ENCODE peak calls at places on chromosomes 1 and 21, in five cellular contexts. U, A, E, R and J are unnamed samples. For H3K4me1, the result is how much of the 10 kb centered on the place peaks cover.

GRCh38 chr1:96075704-96076455 is 645.7 kb upstream of the PTBP2 start:
- DNase-seq in U (peak), A (no peak), E (no peak), R (no peak), J (no peak)

GRCh38 chr1:40798366-40799310 is 15.1 kb downstream of the KCNQ4 start:
- DNase-seq in U (no peak), A (no peak), E (no peak), R (no peak), J (no peak)

GRCh38 chr1:27891196-27891889 is 19.0 kb downstream of the THEMIS2 start:
- DNase-seq in U (no peak), A (no peak), E (peak), R (no peak), J (no peak)

GRCh38 chr1:11967028-11967547 is 13.2 kb upstream of the MFN2 start:
- DNase-seq in U (peak), A (peak), E (peak), R (peak), J (no peak)

GRCh38 chr1:92399076-92399475 is 87.6 kb downstream of the GFI1 start:
- DNase-seq in U (no peak), A (no peak), E (peak), R (no peak), J (no peak)

GRCh38 chr1:100494393-100495084 is 43.4 kb upstream of the GPR88 start:
- DNase-seq in U (no peak), A (no peak), E (no peak), R (peak), J (peak)

GRCh38 chr1:157487430-157487829 is 64.9 kb downstream of the FCRL5 start:
- DNase-seq in U (no peak), A (no peak), E (no peak), R (no peak), J (no peak)

GRCh38 chr21:21605502-21605901 is 607.3 kb downstream of the NCAM2 start:
- DNase-seq in U (peak), A (no peak), E (no peak), R (no peak), J (no peak)

GRCh38 chr1:210448293-210448892 is 119.7 kb downstream of the HHAT start:
- DNase-seq in U (peak), A (peak), E (no peak), R (peak), J (peak)

GRCh38 chr1:2786329-2787162 is 14.9 kb downstream of the TTC34 start:
- DNase-seq in U (no peak), A (peak), E (no peak), R (no peak), J (no peak)

GRCh38 chr1:31667065-31667785 is 22.5 kb upstream of the PEF1 start:
- DNase-seq in U (no peak), A (no peak), E (no peak), R (no peak), J (no peak)

GRCh38 chr1:89312572-89312971 is 39.9 kb upstream of the GBP5 start:
- DNase-seq in U (no peak), A (no peak), E (no peak), R (no peak), J (no peak)

GRCh38 chr1:158362501-158362900 is 8.8 kb downstream of the CD1E start:
- DNase-seq in U (no peak), A (no peak), E (no peak), R (no peak), J (no peak)

GRCh38 chr21:30717105-30717504 is 1.5 kb downstream of the KRTAP21-3 start:
- DNase-seq in U (no peak), A (no peak), E (no peak), R (no peak), J (peak)

GRCh38 chr21:27201197-27201596 is 234.3 kb upstream of the ADAMTS5 start:
- DNase-seq in U (peak), A (no peak), E (no peak), R (no peak), J (peak)

GRCh38 chr1:228455715-228456114 is 31.5 kb upstream of the RNF187 start:
- DNase-seq in U (peak), A (no peak), E (no peak), R (no peak), J (no peak)

GRCh38 chr1:20409971-20410370 is 76.0 kb downstream of the CAMK2N1 start:
- DNase-seq in U (no peak), A (no peak), E (no peak), R (no peak), J (no peak)

GRCh38 chr1:40769815-40770214 is 13.8 kb upstream of the KCNQ4 start:
- DNase-seq in U (no peak), A (no peak), E (no peak), R (no peak), J (no peak)

GRCh38 chr1:223216482-223217205 is 73.6 kb upstream of the TLR5 start:
- DNase-seq in U (no peak), A (peak), E (no peak), R (no peak), J (no peak)

GRCh38 chr1:114715952-114716303 is 643 bp downstream of the NRAS start:
- DNase-seq in U (no peak), A (no peak), E (no peak), R (no peak), J (peak)

GRCh38 chr1:3026581-3027511 is 5.6 kb downstream of the ACTRT2 start:
- DNase-seq in U (no peak), A (no peak), E (no peak), R (no peak), J (no peak)

GRCh38 chr1:20337581-20337980 is 46.9 kb downstream of the VWA5B1 start:
- DNase-seq in U (no peak), A (no peak), E (no peak), R (no peak), J (no peak)

GRCh38 chr1:59554011-59554673 is 257.2 kb downstream of the FGGY start:
- DNase-seq in U (no peak), A (no peak), E (no peak), R (no peak), J (no peak)

GRCh38 chr1:98870959-98871903 is 133.4 kb downstream of the PLPPR5 start:
- DNase-seq in U (no peak), A (no peak), E (peak), R (no peak), J (peak)

GRCh38 chr1:10007161-10007560 is 10.1 kb downstream of the RBP7 start:
- DNase-seq in U (no peak), A (no peak), E (no peak), R (no peak), J (no peak)

GRCh38 chr1:15008783-15009709 is 144.5 kb upstream of the TMEM51 start:
- DNase-seq in U (no peak), A (no peak), E (no peak), R (no peak), J (peak)

GRCh38 chr1:37765937-37766664 is 1.2 kb upstream of the EPHA10 start:
- DNase-seq in U (no peak), A (peak), E (no peak), R (no peak), J (no peak)

GRCh38 chr1:172630868-172631267 is 28.0 kb upstream of the FASLG start:
- DNase-seq in U (no peak), A (no peak), E (no peak), R (peak), J (peak)

GRCh38 chr21:33964706-33965325 is 49.2 kb upstream of the ATP5PO start:
- DNase-seq in U (no peak), A (no peak), E (no peak), R (no peak), J (peak)

GRCh38 chr21:36065497-36066036 is 4.3 kb upstream of the CBR1 start:
- DNase-seq in U (peak), A (no peak), E (no peak), R (peak), J (peak)

GRCh38 chr1:234486858-234487830 is 8.2 kb upstream of the TARBP1 start:
- DNase-seq in U (peak), A (no peak), E (no peak), R (peak), J (peak)

GRCh38 chr21:33850401-33850800 is 65.2 kb downstream of the ATP5PO start:
- DNase-seq in U (no peak), A (no peak), E (no peak), R (no peak), J (no peak)

GRCh38 chr21:45397381-45397780 is 7.6 kb upstream of the COL18A1 start:
- DNase-seq in U (no peak), A (no peak), E (no peak), R (no peak), J (no peak)

GRCh38 chr1:96366516-96366915 is 355.1 kb upstream of the PTBP2 start:
- DNase-seq in U (no peak), A (no peak), E (no peak), R (no peak), J (no peak)

GRCh38 chr1:204477036-204477740 is 17.4 kb downstream of the PIK3C2B start:
- DNase-seq in U (no peak), A (no peak), E (no peak), R (no peak), J (peak)

GRCh38 chr1:204478166-204478899 is 16.3 kb downstream of the PIK3C2B start:
- DNase-seq in U (no peak), A (no peak), E (no peak), R (no peak), J (no peak)

GRCh38 chr1:204479387-204480136 is 15.0 kb downstream of the PIK3C2B start:
- DNase-seq in U (no peak), A (no peak), E (no peak), R (no peak), J (no peak)

GRCh38 chr1:204480515-204480914 is 14.1 kb downstream of the PIK3C2B start:
- DNase-seq in U (no peak), A (peak), E (no peak), R (no peak), J (no peak)

DNA sequence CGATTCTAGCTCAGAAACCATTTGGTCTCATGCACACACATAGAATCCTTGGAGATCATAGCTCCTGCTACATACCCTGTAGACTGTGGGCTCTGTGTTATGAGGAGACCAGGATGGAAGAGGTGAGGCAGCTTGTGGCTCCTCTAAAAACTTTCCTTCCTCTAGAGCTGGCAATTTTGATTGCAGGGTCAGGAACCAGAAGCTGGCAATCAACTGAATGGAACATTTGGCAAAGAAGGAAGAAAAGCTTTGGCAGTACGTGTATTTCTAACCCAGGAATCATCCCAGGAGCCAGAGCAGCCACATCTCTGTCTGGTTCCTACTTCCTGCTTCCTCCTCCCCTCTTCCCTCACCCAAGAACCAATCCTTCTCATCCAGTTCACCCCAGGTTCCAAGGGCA is 15.7 kb downstream of the PIK3C2B start:
- DNase-seq in U (no peak), A (no peak), E (no peak), R (no peak), J (no peak)
- H3K4me1 ChIP-seq in U (under half), A (under half), E (under half), R (under half), J (under half)

DNA sequence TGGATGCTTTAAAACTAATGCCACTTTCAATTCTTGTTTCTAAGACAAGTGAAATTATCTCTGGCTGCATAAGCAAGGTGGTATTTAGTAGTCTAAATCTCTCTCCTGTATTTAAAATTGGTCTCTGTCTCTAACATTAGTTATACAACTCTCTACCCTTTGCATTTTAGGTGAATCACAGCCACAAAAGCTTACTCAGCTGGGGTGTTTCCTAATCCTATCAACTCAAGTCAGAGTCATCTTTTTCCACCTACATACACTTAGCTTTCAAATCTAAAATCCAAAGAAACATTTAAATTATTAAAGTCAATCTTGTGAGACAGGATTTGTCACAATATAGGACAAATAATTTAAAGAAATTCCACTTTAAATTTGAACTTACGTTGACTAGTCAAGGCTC is 255.1 kb upstream of the CXADR start:
- DNase-seq in U (peak), A (no peak), E (no peak), R (no peak), J (peak)
- H3K9ac ChIP-seq in U (no peak), A (no peak), E (no peak), R (no peak), J (no peak)

DNA sequence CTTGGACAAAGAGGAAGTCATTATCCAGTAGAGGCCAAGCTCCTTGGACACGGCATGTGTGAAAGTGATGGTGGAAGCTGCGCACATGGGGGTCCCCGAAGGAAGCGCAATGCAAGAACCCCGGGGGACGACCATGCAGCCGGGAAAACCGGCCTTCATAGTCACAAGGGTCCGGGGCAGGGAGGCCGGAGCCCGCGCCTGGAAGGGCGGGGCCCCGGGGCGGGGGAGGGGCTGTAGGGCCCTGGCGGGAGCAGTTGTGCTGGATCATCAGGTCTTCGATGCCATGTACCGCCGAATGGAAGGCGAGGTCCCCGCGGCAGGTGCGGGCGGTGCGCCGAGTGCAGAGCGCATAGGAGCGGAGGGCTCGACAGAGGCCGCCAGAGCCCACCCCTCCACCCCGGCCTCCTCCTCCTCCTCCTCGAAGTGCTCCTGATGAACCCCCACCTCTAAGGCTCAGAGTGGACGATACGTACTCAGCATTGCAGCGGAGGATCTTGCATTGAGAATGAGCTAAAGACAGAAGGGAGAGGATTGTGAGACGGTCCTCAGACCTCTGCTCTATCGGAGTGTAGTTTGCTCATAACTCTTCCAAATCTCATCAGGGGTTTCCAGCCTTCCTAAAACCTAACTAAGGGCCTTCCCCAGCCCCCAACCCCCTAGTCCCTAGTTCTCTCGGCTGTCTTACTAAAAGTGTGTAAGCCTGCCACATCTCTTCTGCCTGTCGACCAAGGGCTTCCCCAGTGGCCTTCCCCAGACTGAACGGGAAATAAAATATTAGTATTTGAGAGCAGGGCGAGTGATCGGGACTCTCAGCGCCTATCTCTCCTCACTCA is 2.1 kb downstream of the HJV start:
- DNase-seq in U (no peak), A (peak), E (no peak), R (no peak), J (no peak)
- TF ChIP-seq EZH2 in U (no peak), A (no peak), E (no peak), R (no peak), J (no peak)

DNA sequence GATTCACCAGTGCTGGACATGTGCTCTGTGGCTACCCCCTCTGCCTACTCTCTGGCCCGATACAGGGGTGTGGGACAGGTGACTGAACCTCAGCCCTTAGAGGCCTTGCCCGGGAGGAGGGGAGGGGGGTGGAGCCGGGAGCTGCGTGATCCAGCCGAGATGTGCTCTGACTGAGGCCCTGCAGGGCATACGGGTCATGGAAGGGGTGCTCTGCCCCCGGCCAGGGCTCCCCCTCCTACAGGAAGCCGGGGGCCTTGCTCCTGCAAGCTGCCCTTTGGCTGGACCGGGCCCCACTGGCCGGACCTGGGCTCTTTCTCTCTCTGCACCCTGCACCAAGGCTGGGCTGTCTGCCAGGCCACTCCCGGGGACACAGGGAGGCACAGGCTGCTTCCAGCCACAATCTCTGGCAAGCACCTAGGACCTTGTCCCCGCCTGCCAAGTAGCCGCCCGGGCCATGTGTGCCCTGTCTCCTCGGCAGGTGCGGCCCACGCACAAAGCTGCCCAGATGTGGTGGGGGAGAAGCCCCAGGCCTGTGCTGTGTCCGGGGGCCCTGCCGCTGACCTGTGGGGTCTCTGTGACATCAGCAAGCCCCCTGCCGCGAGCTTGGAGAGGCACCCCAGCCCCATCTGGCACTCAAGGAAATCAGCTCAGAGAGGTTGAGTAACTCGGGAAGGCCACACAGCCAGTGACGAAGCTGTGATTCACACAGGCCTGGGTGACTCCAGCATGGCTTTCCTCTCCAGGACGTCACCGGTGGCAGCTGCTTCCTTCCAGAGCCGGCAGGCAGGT is 1.5 kb downstream of the SCNN1D start:
- DNase-seq in U (no peak), A (no peak), E (no peak), R (peak), J (peak)
- H3K4me1 ChIP-seq in U (under half), A (under half), E (under half), R (half or more), J (under half)

GRCh38 chr1:245870698-245871097 is 636.4 kb downstream of the SMYD3 start:
- DNase-seq in U (no peak), A (no peak), E (no peak), R (no peak), J (peak)
- H3K9ac ChIP-seq in U (no peak), A (no peak), E (no peak), R (no peak), J (peak)

GRCh38 chr1:1628656-1629429 is 3.1 kb upstream of the MMP23B start:
- DNase-seq in U (no peak), A (peak), E (no peak), R (no peak), J (no peak)

GRCh38 chr1:1629430-1630190 is 2.4 kb upstream of the MMP23B start:
- DNase-seq in U (no peak), A (no peak), E (no peak), R (no peak), J (no peak)

GRCh38 chr1:1631793-1632420 is at the start of gene MMP23B:
- DNase-seq in U (peak), A (peak), E (no peak), R (no peak), J (no peak)

GRCh38 chr1:1630965-1631792 is 794 bp upstream of the MMP23B start:
- DNase-seq in U (peak), A (peak), E (no peak), R (no peak), J (no peak)

DNA sequence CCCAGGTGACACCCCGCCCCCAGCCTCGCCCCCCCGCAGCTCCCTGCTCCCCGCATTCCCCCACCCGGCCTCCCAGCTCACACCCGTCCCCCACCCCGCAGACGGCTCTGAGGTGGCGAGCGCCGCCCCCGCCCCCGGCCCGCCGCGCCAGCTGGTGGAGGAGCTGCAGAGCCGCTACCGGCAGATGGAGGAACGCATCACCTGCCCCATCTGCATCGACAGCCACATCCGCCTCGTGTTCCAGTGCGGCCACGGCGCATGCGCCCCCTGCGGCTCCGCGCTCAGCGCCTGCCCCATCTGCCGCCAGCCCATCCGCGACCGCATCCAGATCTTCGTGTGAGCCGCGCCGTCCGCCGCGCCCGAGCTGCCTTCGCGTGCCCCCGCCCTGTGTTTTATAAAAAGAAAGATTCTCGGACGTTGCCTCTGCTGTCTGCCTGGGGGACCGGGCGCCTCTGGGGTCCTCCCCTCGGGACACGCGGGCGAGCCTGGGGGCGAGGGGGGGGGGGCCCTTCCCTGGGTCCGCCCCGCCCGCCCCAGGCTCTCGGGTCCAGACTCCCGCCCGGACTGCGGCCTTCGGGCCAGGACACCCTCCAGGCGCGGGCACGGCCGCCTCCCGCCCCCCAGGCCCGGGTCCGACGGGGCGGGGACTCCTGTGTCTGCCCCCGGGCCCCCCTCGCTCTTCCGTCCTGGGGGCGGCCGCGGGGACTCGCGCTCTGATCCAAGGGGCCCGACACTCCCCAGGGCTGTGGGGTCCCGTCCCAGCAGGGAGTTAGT is 1.6 kb upstream of the MMP23B start:
- DNase-seq in U (peak), A (peak), E (peak), R (no peak), J (peak)
- TF ChIP-seq EZH2 in U (peak), A (peak), E (no peak), R (no peak), J (peak)

GRCh38 chr1:203273869-203274602 is 31.3 kb upstream of the BTG2 start:
- DNase-seq in U (no peak), A (peak), E (no peak), R (no peak), J (no peak)

GRCh38 chr1:203272633-203273205 is 32.6 kb upstream of the BTG2 start:
- DNase-seq in U (no peak), A (no peak), E (no peak), R (no peak), J (no peak)

GRCh38 chr1:203274603-203275381 is 30.5 kb upstream of the BTG2 start:
- DNase-seq in U (no peak), A (no peak), E (no peak), R (no peak), J (peak)

GRCh38 chr1:203271962-203272632 is 33.2 kb upstream of the BTG2 start:
- DNase-seq in U (no peak), A (no peak), E (no peak), R (no peak), J (no peak)

GRCh38 chr1:203273206-203273868 is 32.0 kb upstream of the BTG2 start:
- DNase-seq in U (peak), A (peak), E (peak), R (peak), J (peak)
- H3K4me1 ChIP-seq in U (under half), A (under half), E (under half), R (under half), J (under half)